ENCODE peak calls at places on chromosomes 11 and 22, in six cellular contexts. N, D, I, C, M and K are unnamed samples.

GRCh38 chr11:73252577-73253191 is 19.5 kb upstream of the P2RY6 start:
- DNase-seq in N (no peak), D (no peak), I (no peak), C (no peak), M (no peak), K (no peak)

GRCh38 chr22:29427176-29427760 is 11.1 kb upstream of the RFPL1 start:
- DNase-seq in N (no peak), D (no peak), I (no peak), C (no peak), M (peak), K (no peak)

GRCh38 chr22:45621836-45622600 is 49.6 kb upstream of the ATXN10 start:
- DNase-seq in N (no peak), D (no peak), I (no peak), C (no peak), M (no peak), K (no peak)

GRCh38 chr11:125070699-125071254 is 7.7 kb downstream of the SLC37A2 start:
- DNase-seq in N (peak), D (no peak), I (peak), C (peak), M (peak), K (no peak)

GRCh38 chr11:27701262-27702105 is 1.2 kb upstream of the BDNF start:
- DNase-seq in N (peak), D (no peak), I (peak), C (no peak), M (no peak), K (no peak)

GRCh38 chr22:25749420-25750169 is 7.6 kb downstream of the MYO18B start:
- DNase-seq in N (no peak), D (no peak), I (no peak), C (no peak), M (no peak), K (no peak)

GRCh38 chr11:3109921-3110706 is 52.9 kb upstream of the CARS1 start:
- DNase-seq in N (peak), D (peak), I (peak), C (no peak), M (no peak), K (no peak)

GRCh38 chr11:75240381-75241035 is at the start of gene TPBGL:
- DNase-seq in N (no peak), D (no peak), I (no peak), C (no peak), M (no peak), K (no peak)

GRCh38 chr11:73376168-73376802 is at the start of gene RELT:
- DNase-seq in N (peak), D (peak), I (peak), C (peak), M (peak), K (no peak)

GRCh38 chr11:99371257-99371656 is 350.5 kb downstream of the CNTN5 start:
- DNase-seq in N (no peak), D (no peak), I (no peak), C (no peak), M (no peak), K (no peak)

GRCh38 chr11:105312266-105312665 is 172.7 kb upstream of the CARD18 start:
- DNase-seq in N (no peak), D (no peak), I (no peak), C (no peak), M (no peak), K (no peak)

GRCh38 chr11:126628790-126629621 is 273.5 kb downstream of the ST3GAL4 start:
- DNase-seq in N (no peak), D (no peak), I (no peak), C (peak), M (no peak), K (peak)
- TF ChIP-seq CTCF in N (no peak), D (no peak), I (no peak), C (peak), M (no peak), K (peak)

DNA sequence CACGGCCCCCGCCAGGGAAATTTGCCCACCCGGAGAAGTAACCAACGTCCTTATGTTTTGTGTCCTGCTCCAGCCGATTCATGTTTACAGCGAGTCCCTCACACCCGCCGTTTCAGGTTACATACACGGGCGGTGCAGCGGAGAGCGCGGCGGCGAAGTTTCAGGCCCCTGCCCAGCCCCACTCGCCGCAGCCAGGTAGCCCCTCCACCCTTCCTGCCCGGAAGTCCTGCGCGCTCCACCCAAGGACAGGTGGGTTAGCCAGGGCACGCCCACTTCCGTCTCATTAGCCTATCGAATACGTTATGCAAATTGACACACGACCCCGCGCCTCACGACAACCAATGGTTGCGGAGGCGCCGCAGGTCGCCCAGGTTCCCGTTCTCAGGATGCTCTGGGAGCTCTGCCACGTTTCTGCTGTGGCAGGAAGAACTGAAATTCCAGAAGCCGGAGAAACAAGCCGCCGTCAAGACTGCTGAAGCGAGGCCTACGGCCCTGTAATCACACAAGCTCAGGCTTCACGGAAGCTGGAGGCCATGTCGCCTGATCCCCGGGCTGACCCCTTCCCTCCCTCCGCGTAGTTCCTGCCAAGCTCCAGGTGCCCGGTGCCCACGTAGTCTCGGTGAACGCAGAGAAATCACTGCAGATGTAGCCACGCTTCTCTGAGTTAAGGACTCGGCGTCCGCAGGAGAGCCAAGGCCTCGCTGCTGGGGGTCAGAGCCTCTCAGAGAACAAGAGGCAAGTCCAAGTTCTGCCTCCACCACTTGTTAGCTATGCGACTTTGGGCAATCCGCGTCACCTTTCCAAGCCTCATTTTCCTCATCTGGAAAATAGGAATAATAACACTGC is 22.4 kb upstream of the MYH9 start:
- DNase-seq in N (peak), D (peak), I (peak), C (no peak), M (no peak), K (no peak)
- H3K4me3 ChIP-seq in N (no peak), D (peak), I (no peak), C (peak), M (peak), K (no peak)

GRCh38 chr11:23755076-23755475 is 741.8 kb upstream of the LUZP2 start:
- DNase-seq in N (no peak), D (no peak), I (no peak), C (no peak), M (no peak), K (no peak)

GRCh38 chr11:23751280-23751679 is 745.6 kb upstream of the LUZP2 start:
- DNase-seq in N (no peak), D (no peak), I (no peak), C (no peak), M (no peak), K (no peak)

GRCh38 chr11:23749762-23750430 is 747.0 kb upstream of the LUZP2 start:
- DNase-seq in N (no peak), D (no peak), I (no peak), C (no peak), M (no peak), K (no peak)

GRCh38 chr11:23755769-23756168 is 741.1 kb upstream of the LUZP2 start:
- DNase-seq in N (no peak), D (no peak), I (peak), C (no peak), M (no peak), K (no peak)
- TF ChIP-seq CTCF in N (no peak), D (no peak), I (no peak), C (no peak), M (no peak), K (no peak)

DNA sequence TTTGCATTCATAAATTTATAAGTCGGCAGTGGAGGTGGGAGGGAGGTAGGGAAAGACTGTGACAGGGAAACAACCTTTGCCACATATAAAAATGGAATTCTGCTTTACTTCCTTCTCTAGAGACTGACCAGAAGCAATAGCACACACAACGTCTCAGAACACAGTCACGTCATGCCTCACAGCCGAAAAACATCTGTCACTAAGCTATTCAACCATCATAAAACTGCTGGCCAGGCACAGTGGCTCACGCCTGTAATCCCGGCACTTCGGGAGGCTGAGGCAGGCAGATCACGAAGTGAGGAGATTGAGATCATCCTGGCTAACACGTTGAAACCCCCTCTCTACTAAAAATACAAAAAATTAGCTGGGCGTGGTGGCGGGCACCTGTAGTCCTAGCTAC is 101.0 kb upstream of the CHRM4 start:
- DNase-seq in N (no peak), D (no peak), I (no peak), C (peak), M (no peak), K (no peak)
- H3K4me3 ChIP-seq in N (no peak), D (no peak), I (no peak), C (no peak), M (no peak), K (no peak)

GRCh38 chr22:47605886-47606285 is 843.4 kb downstream of the TBC1D22A start:
- DNase-seq in N (no peak), D (no peak), I (no peak), C (no peak), M (no peak), K (no peak)
- TF ChIP-seq CTCF in N (no peak), D (no peak), I (no peak), C (no peak), M (no peak), K (no peak)

GRCh38 chr22:19721486-19722172 is 1.7 kb upstream of the GP1BB start:
- DNase-seq in N (no peak), D (no peak), I (no peak), C (no peak), M (no peak), K (no peak)
- H3K4me3 ChIP-seq in N (no peak), D (no peak), I (no peak), C (no peak), M (no peak), K (no peak)

DNA sequence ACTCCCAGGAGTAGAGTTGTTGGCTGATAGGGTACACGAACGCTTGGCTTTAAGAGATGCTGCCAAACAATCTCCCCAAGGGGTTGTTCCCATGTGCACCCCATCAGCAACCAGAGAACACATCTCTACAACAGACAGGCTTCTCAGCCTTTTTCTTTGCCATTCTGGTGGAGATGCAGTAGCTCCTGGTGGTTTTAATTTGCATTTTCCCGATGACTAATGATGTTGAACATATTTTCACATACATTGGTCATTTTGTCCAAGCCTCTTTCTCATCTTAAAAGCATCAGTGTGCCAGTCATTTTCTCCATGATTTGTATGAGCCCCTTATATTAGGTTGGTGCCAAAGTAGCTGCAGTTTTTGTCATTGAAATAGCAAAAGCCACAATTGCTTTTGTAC is 21.8 kb downstream of the DHCR7 start:
- DNase-seq in N (no peak), D (no peak), I (no peak), C (no peak), M (no peak), K (no peak)
- TF ChIP-seq CTCF in N (no peak), D (no peak), I (no peak), C (no peak), M (no peak), K (no peak)

DNA sequence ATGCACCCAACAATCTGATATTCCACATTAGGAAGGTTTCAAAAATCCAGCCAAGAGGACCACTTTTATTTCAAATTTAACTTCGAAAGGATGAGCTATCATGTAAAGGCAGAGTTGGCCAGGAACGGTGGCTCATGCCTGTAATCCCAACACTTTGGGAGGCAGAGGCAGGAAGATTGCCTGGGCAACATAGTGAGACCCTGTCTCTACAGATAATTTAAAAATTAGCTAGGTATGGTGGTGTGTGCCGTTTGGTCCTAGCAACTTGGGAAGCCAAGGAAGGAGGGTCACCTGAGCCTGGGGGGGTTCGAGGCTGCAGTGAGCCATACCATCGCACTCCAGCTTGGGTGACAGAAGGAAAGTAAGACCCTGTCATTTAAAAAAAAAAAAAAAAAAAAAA is 96.7 kb downstream of the CADM1 start:
- DNase-seq in N (no peak), D (no peak), I (no peak), C (no peak), M (no peak), K (no peak)
- H3K4me3 ChIP-seq in N (no peak), D (no peak), I (no peak), C (no peak), M (no peak), K (no peak)

DNA sequence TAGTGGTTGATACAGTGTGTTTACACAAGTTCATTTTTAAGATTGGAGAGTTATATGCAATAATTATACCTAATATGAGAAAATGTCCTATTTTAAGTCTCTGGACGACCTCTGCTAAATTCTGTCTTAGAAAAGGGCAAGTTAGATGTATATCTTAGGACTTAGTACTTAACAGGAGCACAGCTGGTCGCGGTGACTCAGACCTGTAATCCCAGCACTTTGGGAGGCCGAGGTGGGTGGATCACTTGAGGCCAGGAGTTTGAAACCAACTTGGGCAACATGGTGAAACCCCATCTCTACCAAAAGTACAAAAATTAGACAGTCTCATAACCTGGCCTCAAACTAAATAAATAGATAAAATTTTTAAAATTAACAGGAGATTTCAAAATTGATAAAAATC is 27.2 kb downstream of the BSX start:
- DNase-seq in N (no peak), D (no peak), I (no peak), C (no peak), M (no peak), K (no peak)
- TF ChIP-seq CTCF in N (no peak), D (no peak), I (no peak), C (no peak), M (no peak), K (no peak)